ENCODE peak calls at places on chromosomes 7 and 10, in eight cellular contexts. Z, K, B, P, W, N, M and X are unnamed samples.

GRCh38 chr10:27893320-27894014 is 105.4 kb downstream of the ODAD2 start:
- DNase-seq in Z (peak), K (no peak), B (no peak), P (peak), W (no peak), N (no peak), M (no peak), X (no peak)

GRCh38 chr10:31867646-31868045 is 61.0 kb downstream of the ARHGAP12 start:
- DNase-seq in Z (peak), K (no peak), B (no peak), P (no peak), W (no peak), N (no peak), M (no peak), X (no peak)

GRCh38 chr10:70206762-70207161 is 26.5 kb downstream of the PPA1 start:
- DNase-seq in Z (no peak), K (no peak), B (no peak), P (no peak), W (no peak), N (no peak), M (no peak), X (no peak)

GRCh38 chr10:3595736-3596135 is 189.3 kb downstream of the KLF6 start:
- DNase-seq in Z (no peak), K (no peak), B (no peak), P (no peak), W (no peak), N (no peak), M (no peak), X (no peak)

GRCh38 chr10:115956225-115957009 is 316.6 kb downstream of the GFRA1 start:
- DNase-seq in Z (peak), K (no peak), B (no peak), P (no peak), W (no peak), N (no peak), M (no peak), X (no peak)

GRCh38 chr7:134789967-134790685 is 10.7 kb downstream of the CALD1 start:
- DNase-seq in Z (peak), K (no peak), B (peak), P (no peak), W (no peak), N (no peak), M (peak), X (no peak)

GRCh38 chr7:2120251-2120660 is 112.5 kb downstream of the MAD1L1 start:
- DNase-seq in Z (no peak), K (no peak), B (no peak), P (no peak), W (no peak), N (no peak), M (no peak), X (no peak)

GRCh38 chr7:66697451-66698438 is 42.8 kb upstream of the RABGEF1 start:
- DNase-seq in Z (peak), K (no peak), B (no peak), P (no peak), W (no peak), N (no peak), M (peak), X (no peak)

GRCh38 chr7:40977533-40977932 is 725.4 kb downstream of the INHBA start:
- DNase-seq in Z (no peak), K (no peak), B (no peak), P (no peak), W (no peak), N (peak), M (no peak), X (no peak)

GRCh38 chr10:118816471-118817168 is 61.9 kb upstream of the CACUL1 start:
- DNase-seq in Z (no peak), K (no peak), B (no peak), P (no peak), W (no peak), N (no peak), M (no peak), X (no peak)

GRCh38 chr7:25386311-25386744 is 158.0 kb upstream of the NPVF start:
- DNase-seq in Z (no peak), K (no peak), B (no peak), P (no peak), W (no peak), N (no peak), M (no peak), X (no peak)

GRCh38 chr7:42485171-42485838 is 248.3 kb upstream of the GLI3 start:
- DNase-seq in Z (no peak), K (no peak), B (no peak), P (no peak), W (no peak), N (no peak), M (no peak), X (no peak)

GRCh38 chr7:28688651-28689050 is 269.5 kb downstream of the TRIL start:
- DNase-seq in Z (peak), K (no peak), B (no peak), P (no peak), W (no peak), N (no peak), M (no peak), X (no peak)

GRCh38 chr7:71457881-71458590 is 326.1 kb downstream of the GALNT17 start:
- DNase-seq in Z (no peak), K (no peak), B (no peak), P (no peak), W (no peak), N (no peak), M (no peak), X (no peak)

GRCh38 chr7:2760098-2760889 is 72.3 kb downstream of the AMZ1 start:
- DNase-seq in Z (peak), K (no peak), B (peak), P (peak), W (peak), N (no peak), M (peak), X (no peak)

GRCh38 chr10:93208717-93209464 is 135.2 kb downstream of the CYP26A1 start:
- DNase-seq in Z (peak), K (no peak), B (no peak), P (no peak), W (no peak), N (no peak), M (no peak), X (no peak)

GRCh38 chr10:35843524-35844171 is 201.6 kb upstream of the FZD8 start:
- DNase-seq in Z (no peak), K (no peak), B (no peak), P (no peak), W (no peak), N (no peak), M (no peak), X (no peak)

GRCh38 chr7:157797361-157797760 is 460.6 kb downstream of the DNAJB6 start:
- DNase-seq in Z (no peak), K (no peak), B (no peak), P (no peak), W (no peak), N (no peak), M (no peak), X (no peak)

GRCh38 chr10:97515260-97515978 is 16.7 kb downstream of the UBTD1 start:
- DNase-seq in Z (no peak), K (no peak), B (no peak), P (no peak), W (no peak), N (no peak), M (no peak), X (peak)

GRCh38 chr10:23530079-23530478 is 91.2 kb downstream of the OTUD1 start:
- DNase-seq in Z (peak), K (no peak), B (no peak), P (no peak), W (no peak), N (no peak), M (no peak), X (no peak)

GRCh38 chr10:44363716-44364115 is 21.2 kb downstream of the CXCL12 start:
- DNase-seq in Z (no peak), K (no peak), B (no peak), P (no peak), W (no peak), N (no peak), M (no peak), X (no peak)

GRCh38 chr7:157005456-157006204 is 4.8 kb downstream of the MNX1 start:
- DNase-seq in Z (no peak), K (no peak), B (no peak), P (no peak), W (no peak), N (no peak), M (no peak), X (no peak)

GRCh38 chr7:128167316-128167691 is 73.8 kb upstream of the LEP start:
- DNase-seq in Z (peak), K (no peak), B (peak), P (no peak), W (no peak), N (no peak), M (peak), X (peak)
- TF ChIP-seq POLR2A in Z (no peak), K (no peak), B (no peak), P (no peak), W (no peak), N (no peak), M (no peak), X (no peak)

GRCh38 chr10:132684164-132684891 is 101.6 kb downstream of the NKX6-2 start:
- DNase-seq in Z (peak), K (no peak), B (peak), P (no peak), W (peak), N (no peak), M (peak), X (peak)

GRCh38 chr10:132685921-132686680 is 99.8 kb downstream of the NKX6-2 start:
- DNase-seq in Z (no peak), K (no peak), B (no peak), P (no peak), W (no peak), N (no peak), M (no peak), X (peak)

GRCh38 chr10:132687181-132687892 is 98.6 kb downstream of the NKX6-2 start:
- DNase-seq in Z (no peak), K (no peak), B (no peak), P (no peak), W (no peak), N (no peak), M (no peak), X (peak)

GRCh38 chr10:132687893-132688579 is 97.9 kb downstream of the NKX6-2 start:
- DNase-seq in Z (no peak), K (no peak), B (no peak), P (no peak), W (no peak), N (no peak), M (no peak), X (peak)

DNA sequence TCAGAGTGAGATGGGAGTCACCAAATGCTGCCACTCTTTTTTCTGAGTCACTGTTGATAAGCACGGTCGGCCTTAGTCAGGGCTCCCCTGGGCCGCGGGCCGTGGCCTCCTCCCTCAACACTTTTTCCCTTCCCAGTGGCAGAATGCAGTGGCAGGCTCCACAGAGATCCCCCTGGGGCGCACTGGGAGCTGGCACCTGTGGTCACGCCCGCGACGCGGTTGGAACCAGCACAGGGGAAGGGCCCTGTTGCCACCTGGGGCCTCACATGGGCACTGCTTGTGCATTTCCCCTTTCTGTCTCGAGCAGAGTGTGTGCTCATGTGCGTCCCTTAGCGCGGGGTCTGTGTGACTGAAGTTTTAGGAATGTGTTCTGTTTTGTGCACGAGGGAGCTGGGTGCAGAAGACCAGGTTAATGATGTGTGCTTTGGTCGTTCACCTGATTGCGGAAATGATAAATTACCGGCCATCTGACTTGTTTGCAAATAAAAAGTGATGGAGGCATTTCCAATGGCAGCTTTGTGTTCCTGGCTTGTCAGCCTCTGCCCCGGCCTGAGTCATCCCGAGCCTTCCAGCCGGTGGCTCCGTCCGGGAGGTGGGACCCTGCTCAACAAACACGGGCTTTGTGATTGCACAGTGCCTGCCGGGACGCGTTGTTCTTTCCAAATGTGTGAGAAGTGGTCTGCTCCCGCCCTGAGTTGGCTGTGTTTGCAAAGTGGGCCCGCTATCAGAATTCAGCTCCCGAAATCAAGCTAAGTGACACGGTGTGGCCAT is 100.6 kb downstream of the NKX6-2 start:
- DNase-seq in Z (peak), K (peak), B (peak), P (no peak), W (peak), N (peak), M (peak), X (peak)
- H3K4me3 ChIP-seq in Z (no peak), K (no peak), B (no peak), P (no peak), W (no peak), N (peak), M (no peak), X (no peak)

GRCh38 chr7:101124376-101125056 is 2.4 kb upstream of the SERPINE1 start:
- DNase-seq in Z (peak), K (no peak), B (no peak), P (no peak), W (no peak), N (no peak), M (no peak), X (peak)

GRCh38 chr7:101123703-101124068 is 3.2 kb upstream of the SERPINE1 start:
- DNase-seq in Z (no peak), K (no peak), B (no peak), P (no peak), W (no peak), N (no peak), M (no peak), X (no peak)

GRCh38 chr7:101120315-101120714 is 6.6 kb upstream of the SERPINE1 start:
- DNase-seq in Z (no peak), K (no peak), B (no peak), P (no peak), W (no peak), N (no peak), M (no peak), X (no peak)

GRCh38 chr7:101122933-101123702 is 3.8 kb upstream of the SERPINE1 start:
- DNase-seq in Z (no peak), K (no peak), B (no peak), P (no peak), W (no peak), N (no peak), M (no peak), X (no peak)

GRCh38 chr7:101121996-101122932 is 4.6 kb upstream of the SERPINE1 start:
- DNase-seq in Z (peak), K (peak), B (peak), P (peak), W (peak), N (no peak), M (peak), X (peak)
- TF ChIP-seq POLR2A in Z (peak), K (no peak), B (no peak), P (no peak), W (no peak), N (no peak), M (peak), X (peak)

GRCh38 chr7:139828446-139828845 is 618 bp upstream of the TBXAS1 start:
- DNase-seq in Z (no peak), K (no peak), B (no peak), P (no peak), W (no peak), N (no peak), M (no peak), X (no peak)

GRCh38 chr7:139830292-139830691 is 1.2 kb downstream of the TBXAS1 start:
- DNase-seq in Z (no peak), K (no peak), B (no peak), P (no peak), W (no peak), N (no peak), M (no peak), X (no peak)

GRCh38 chr7:139830779-139831498 is 1.9 kb downstream of the TBXAS1 start:
- DNase-seq in Z (no peak), K (no peak), B (no peak), P (no peak), W (peak), N (no peak), M (no peak), X (no peak)

GRCh38 chr7:139829654-139830130 is 628 bp downstream of the TBXAS1 start:
- DNase-seq in Z (peak), K (no peak), B (no peak), P (no peak), W (no peak), N (no peak), M (no peak), X (no peak)

GRCh38 chr7:139828880-139829653 is at the start of gene TBXAS1:
- DNase-seq in Z (peak), K (no peak), B (peak), P (no peak), W (peak), N (peak), M (no peak), X (peak)
- H3K4me3 ChIP-seq in Z (peak), K (peak), B (no peak), P (no peak), W (peak), N (peak), M (no peak), X (peak)

DNA sequence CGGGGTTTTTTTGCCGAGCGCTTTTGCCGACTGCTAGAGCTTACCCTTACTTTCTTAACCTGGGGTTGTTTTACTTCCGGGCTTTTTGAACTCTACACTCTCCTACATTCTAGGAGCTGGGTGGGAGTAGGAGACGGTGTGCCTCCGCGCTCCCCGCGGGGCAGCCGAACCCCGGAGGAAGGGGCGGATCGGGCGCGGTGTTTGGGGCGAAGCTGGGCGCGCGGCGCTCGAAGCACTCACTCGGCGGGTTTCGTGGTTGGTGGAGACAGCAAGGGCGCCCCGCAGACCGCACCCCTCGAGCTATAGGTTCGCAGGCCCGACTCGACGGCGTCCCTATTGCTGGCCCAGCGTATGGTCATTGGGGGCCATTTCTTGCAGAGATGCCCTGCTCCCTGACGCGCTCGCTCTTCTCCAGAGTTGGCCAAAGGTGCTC is 245 bp downstream of the ZNF518A start:
- DNase-seq in Z (peak), K (no peak), B (no peak), P (no peak), W (peak), N (peak), M (no peak), X (peak)
- TF ChIP-seq POLR2A in Z (no peak), K (no peak), B (no peak), P (no peak), W (peak), N (no peak), M (no peak), X (peak)

GRCh38 chr7:155807805-155808550 is 4.3 kb downstream of the SHH start:
- DNase-seq in Z (no peak), K (no peak), B (no peak), P (no peak), W (peak), N (no peak), M (no peak), X (peak)
- H3K4me3 ChIP-seq in Z (no peak), K (peak), B (peak), P (no peak), W (peak), N (peak), M (no peak), X (peak)

GRCh38 chr7:109094-109493 is 83.3 kb upstream of the FAM20C start:
- DNase-seq in Z (no peak), K (no peak), B (peak), P (no peak), W (no peak), N (no peak), M (no peak), X (no peak)

GRCh38 chr7:110557-111232 is 81.7 kb upstream of the FAM20C start:
- DNase-seq in Z (no peak), K (no peak), B (no peak), P (no peak), W (no peak), N (no peak), M (no peak), X (no peak)

GRCh38 chr7:109793-110556 is 82.4 kb upstream of the FAM20C start:
- DNase-seq in Z (no peak), K (no peak), B (no peak), P (no peak), W (peak), N (no peak), M (no peak), X (no peak)

GRCh38 chr7:112887-113286 is 79.5 kb upstream of the FAM20C start:
- DNase-seq in Z (no peak), K (no peak), B (no peak), P (no peak), W (peak), N (no peak), M (no peak), X (no peak)

DNA sequence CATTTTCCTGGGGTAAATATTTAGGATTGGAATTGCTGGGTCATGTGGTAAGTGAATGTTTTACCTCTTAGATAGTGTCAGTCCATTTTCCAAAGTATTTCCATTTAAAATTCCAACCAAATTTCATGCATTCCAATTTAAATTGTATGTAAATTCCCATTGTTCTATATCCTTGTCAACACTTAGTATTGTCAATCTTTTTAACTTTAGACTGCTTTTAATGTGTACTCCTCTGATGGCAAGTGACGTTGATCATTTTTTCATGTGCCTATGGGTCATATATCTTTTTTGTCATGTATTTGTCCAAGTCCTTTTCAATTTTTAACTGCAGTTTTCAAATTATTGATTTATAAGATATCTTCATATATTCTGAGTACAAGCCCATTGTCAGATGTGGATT is 80.8 kb upstream of the FAM20C start:
- DNase-seq in Z (no peak), K (no peak), B (no peak), P (no peak), W (no peak), N (no peak), M (no peak), X (no peak)
- TF ChIP-seq POLR2A in Z (no peak), K (no peak), B (no peak), P (no peak), W (no peak), N (no peak), M (no peak), X (no peak)

GRCh38 chr7:100101016-100101862 is at the start of the genes AP4M1 and MCM7:
- DNase-seq in Z (peak), K (peak), B (peak), P (peak), W (peak), N (peak), M (peak), X (peak)

GRCh38 chr7:100100420-100101015 is 679 bp downstream of the MCM7 start:
- DNase-seq in Z (peak), K (peak), B (peak), P (peak), W (peak), N (peak), M (peak), X (peak)

GRCh38 chr7:100099452-100099851 is 1.7 kb downstream of the MCM7 start:
- DNase-seq in Z (no peak), K (no peak), B (no peak), P (no peak), W (no peak), N (no peak), M (no peak), X (no peak)

GRCh38 chr7:100095704-100096103 is 5.5 kb downstream of the MCM7 start:
- DNase-seq in Z (no peak), K (no peak), B (no peak), P (no peak), W (no peak), N (no peak), M (no peak), X (no peak)

DNA sequence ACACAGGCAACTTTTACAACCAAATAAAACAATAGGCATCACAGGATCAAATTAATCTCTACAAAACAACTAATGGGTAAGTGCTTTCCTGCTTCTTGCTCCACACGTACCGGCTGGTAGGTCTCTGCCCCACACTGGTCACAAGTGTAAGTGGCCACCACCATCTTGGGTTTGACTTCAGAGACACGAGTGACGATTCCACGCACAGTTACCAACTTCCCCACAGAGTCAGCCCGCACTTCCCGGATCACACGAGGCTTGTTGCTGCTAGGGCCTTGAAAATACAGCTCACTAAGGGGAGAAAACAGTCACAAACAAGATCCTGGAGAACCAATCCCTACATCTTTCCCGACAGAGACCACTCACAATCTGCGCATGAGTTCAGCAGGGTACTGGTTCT is 2.3 kb downstream of the MCM7 start:
- DNase-seq in Z (no peak), K (no peak), B (no peak), P (no peak), W (no peak), N (no peak), M (no peak), X (no peak)
- H3K4me3 ChIP-seq in Z (no peak), K (no peak), B (no peak), P (no peak), W (no peak), N (no peak), M (no peak), X (no peak)